ENCODE peak calls at places on chromosome 5, in five cellular contexts. R is AG04450, S is lower lobe of right lung, P is A549, I is NB4. N is an unnamed sample.

GRCh38 chr5:66929995-66930394 is 266.6 kb downstream of the CD180 start:
- DNase-seq in S (no peak), P (no peak), R (no peak), I (no peak), N (no peak)

GRCh38 chr5:80926979-80927656 is 33.0 kb upstream of the RASGRF2 start:
- DNase-seq in P (no peak), S (no peak), R (no peak), I (no peak), N (no peak)

GRCh38 chr5:141608557-141608956 is 10.2 kb downstream of the DIAPH1 start:
- DNase-seq in I (no peak), S (no peak), P (no peak), R (no peak), N (no peak)

GRCh38 chr5:170154297-170154696 is 48.6 kb downstream of the FOXI1 start:
- DNase-seq in P (no peak), S (no peak), I (no peak), R (no peak), N (no peak)

GRCh38 chr5:171907731-171908343 is 98.6 kb downstream of the FBXW11 start:
- DNase-seq in P (peak), R (peak), I (peak), S (no peak), N (no peak)

GRCh38 chr5:39106332-39106731 is 32.1 kb upstream of the RICTOR start:
- DNase-seq in I (no peak), P (no peak), S (no peak), R (no peak), N (no peak)

GRCh38 chr5:15031180-15031579 is 159.6 kb upstream of the ANKH start:
- DNase-seq in P (no peak), I (no peak), S (no peak), R (no peak), N (no peak)

GRCh38 chr5:218457-219289 is 553 bp downstream of the SDHA start:
- DNase-seq in R (no peak), I (peak), S (peak), P (no peak), N (peak)

GRCh38 chr5:79547429-79547822 is 33.5 kb upstream of the HOMER1 start:
- DNase-seq in S (no peak), P (no peak), I (no peak), R (no peak), N (no peak)

GRCh38 chr5:138305797-138306196 is 25.8 kb downstream of the CDC25C start:
- DNase-seq in P (no peak), S (no peak), R (no peak), I (no peak), N (no peak)

DNA sequence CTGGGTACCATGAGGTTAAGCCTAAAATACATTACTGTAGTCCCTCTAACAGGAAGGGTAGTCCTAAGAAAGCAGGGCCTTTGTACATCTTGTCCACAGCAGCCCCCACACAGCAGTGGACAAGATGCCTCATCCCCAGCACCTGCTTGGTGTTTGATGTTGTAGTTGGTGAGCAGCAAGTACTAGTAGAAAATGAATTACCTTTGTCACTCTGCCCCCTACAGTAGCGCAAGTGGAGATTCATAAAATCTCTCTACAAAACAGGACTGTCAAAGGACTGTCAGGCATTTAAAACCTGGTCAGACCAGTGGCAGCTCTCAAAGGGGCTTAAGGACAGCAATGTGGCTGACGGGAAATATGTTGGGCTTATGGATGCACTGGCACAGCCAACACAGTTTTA is 122.5 kb downstream of the TMEM174 start:
- DNase-seq in R (no peak), P (no peak), S (no peak), I (no peak), N (no peak)
- TF ChIP-seq CTCF in R (peak), P (no peak), S (peak), I (no peak), N (no peak)

DNA sequence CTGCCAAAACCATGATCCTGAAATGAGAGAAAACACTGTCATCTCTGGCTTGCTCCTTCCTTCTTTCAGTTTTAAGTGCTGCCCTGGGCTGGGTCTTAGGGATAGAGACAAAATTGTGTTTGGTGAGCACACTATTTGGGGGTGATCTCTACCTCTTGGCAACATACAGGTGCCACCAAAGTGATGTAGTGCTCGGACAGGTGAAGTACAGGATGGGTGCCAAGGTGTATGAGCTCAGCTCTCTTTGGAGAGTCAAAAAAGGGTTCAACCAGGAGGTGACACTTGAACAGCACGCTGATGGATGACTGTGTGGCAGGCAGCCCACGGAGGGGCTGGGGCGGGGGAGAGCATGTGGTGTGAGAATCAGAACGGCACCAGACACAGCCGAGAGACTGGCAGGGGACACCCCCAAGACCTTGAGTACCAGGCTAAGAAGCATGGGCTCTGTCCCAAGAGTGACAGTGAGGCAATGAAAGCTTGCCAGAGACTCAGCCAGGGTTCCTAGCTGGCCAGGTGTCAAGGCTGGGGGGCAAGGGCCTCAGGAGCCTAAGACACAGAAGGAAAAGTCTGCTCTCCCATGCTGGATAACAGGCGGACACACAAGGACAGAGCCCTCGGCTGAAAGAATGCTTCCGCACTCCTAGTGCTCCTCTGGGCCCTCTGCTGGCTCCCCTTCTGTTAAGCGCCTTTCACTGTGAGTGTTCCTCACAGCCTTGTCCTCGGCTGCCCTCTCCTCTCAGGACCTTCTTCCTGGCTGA is 2.5 kb downstream of the NHP2 start:
- DNase-seq in P (no peak), I (no peak), R (no peak), S (no peak), N (no peak)
- TF ChIP-seq CTCF in P (no peak), I (no peak), R (peak), S (no peak), N (no peak)

GRCh38 chr5:17225551-17225950 is 8.1 kb downstream of the BASP1 start:
- DNase-seq in I (no peak), P (no peak), S (no peak), R (no peak), N (no peak)
- TF ChIP-seq CTCF in I (no peak), P (no peak), S (no peak), R (no peak), N (no peak)

GRCh38 chr5:158676642-158677489 is 422.9 kb downstream of the EBF1 start:
- DNase-seq in R (no peak), S (no peak), I (no peak), P (no peak), N (no peak)
- TF ChIP-seq CTCF in R (no peak), S (no peak), I (no peak), P (peak), N (no peak)

DNA sequence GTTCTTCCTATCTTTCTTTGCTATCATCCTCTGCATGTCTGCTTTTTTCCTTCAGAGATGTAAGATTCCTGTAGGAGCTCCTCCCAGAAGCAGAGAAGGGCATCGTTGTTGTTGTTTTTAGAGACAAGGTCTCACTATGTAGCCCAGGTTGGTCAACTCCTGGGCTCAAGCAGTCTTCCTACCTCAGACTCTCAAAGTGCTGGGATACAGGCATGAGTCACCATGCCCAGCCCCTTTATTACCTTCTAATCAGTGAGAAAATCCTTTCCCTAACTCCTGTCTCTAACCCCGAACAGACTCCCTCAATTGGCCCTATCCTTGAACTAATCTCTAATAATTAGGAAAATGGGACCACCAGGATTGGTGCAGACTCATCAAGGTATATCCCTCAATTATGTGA is 64.4 kb downstream of the GALNT10 start:
- DNase-seq in S (no peak), R (no peak), P (no peak), I (no peak), N (no peak)
- TF ChIP-seq CTCF in S (no peak), R (no peak), P (no peak), I (no peak), N (no peak)

GRCh38 chr5:145903113-145903512 is 30.3 kb upstream of the GRXCR2 start:
- DNase-seq in R (no peak), P (peak), I (no peak), S (no peak), N (no peak)
- TF ChIP-seq CTCF in R (peak), P (no peak), I (peak), S (no peak), N (no peak)

DNA sequence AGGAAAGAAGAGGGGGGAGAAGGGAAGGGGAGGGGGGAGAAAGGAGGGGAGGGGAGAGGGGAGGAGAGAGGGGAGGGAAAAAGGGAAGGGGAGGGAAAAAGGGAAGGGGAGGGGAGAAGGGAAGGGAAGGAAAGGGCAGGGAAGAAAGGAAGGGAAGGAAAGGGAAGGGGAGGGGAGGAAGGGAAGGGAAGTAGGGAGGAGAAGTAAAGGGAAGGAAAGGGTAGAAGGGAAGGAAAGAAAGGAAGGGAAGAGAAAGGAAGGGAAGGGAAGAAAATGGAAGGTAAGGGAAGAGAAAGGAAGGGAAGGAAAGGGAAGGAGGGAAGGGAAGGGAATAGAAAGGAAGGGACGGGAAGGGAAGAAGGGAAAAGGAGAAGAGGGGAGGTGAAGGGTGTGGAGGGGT is 248.2 kb downstream of the EBF1 start:
- DNase-seq in R (no peak), I (no peak), P (no peak), S (no peak), N (no peak)
- TF ChIP-seq CTCF in R (no peak), I (no peak), P (no peak), S (no peak), N (no peak)

GRCh38 chr5:180316586-180316985 is 24.7 kb upstream of the MAPK9 start:
- DNase-seq in S (no peak), I (no peak), P (no peak), R (no peak), N (no peak)

GRCh38 chr5:180313677-180314076 is 21.8 kb upstream of the MAPK9 start:
- DNase-seq in R (no peak), S (peak), I (peak), P (no peak), N (peak)

GRCh38 chr5:180318456-180319089 is 26.7 kb upstream of the MAPK9 start:
- DNase-seq in P (no peak), I (no peak), S (no peak), R (no peak), N (no peak)

GRCh38 chr5:180314106-180314505 is 22.2 kb upstream of the MAPK9 start:
- DNase-seq in I (no peak), R (no peak), S (no peak), P (no peak), N (no peak)

GRCh38 chr5:180315762-180316212 is 23.9 kb upstream of the MAPK9 start:
- DNase-seq in S (peak), R (no peak), P (peak), I (peak), N (peak)
- TF ChIP-seq CTCF in S (peak), R (peak), P (peak), I (peak), N (peak)

N was measured in natural killer cell.